ENCODE peak calls at places on chromosomes 7 and 10, in ten cellular contexts. Q, V, U, S, E, F, P, W, L and C are unnamed samples.

GRCh38 chr10:71339796-71340589 is 20.9 kb downstream of the SLC29A3 start:
- DNase-seq in Q (no peak), V (no peak), U (peak; percentile 92), S (peak; percentile 60), E (peak; percentile 70), F (peak; percentile 84), P (peak; percentile 54), W (no peak), L (peak; percentile 9), C (no peak)

GRCh38 chr7:103106336-103107070 is 31.6 kb downstream of the ARMC10 start:
- DNase-seq in Q (no peak), V (no peak), U (no peak), S (no peak), E (no peak), F (no peak), P (no peak), W (peak; percentile 86), L (no peak), C (peak; percentile 12)

GRCh38 chr7:77699056-77699455 is 2.8 kb downstream of the RSBN1L start:
- DNase-seq in Q (no peak), V (peak; percentile 54), U (no peak), S (no peak), E (no peak), F (no peak), P (no peak), W (no peak), L (peak; percentile 78), C (no peak)

GRCh38 chr10:17835688-17836087 is 26.5 kb downstream of the MRC1 start:
- DNase-seq in Q (no peak), V (no peak), U (peak; percentile 85), S (no peak), E (no peak), F (peak; percentile 90), P (no peak), W (peak; percentile 73), L (no peak), C (no peak)

GRCh38 chr10:91220954-91221696 is 662 bp downstream of the PCGF5 start:
- DNase-seq in Q (peak; percentile 56), V (no peak), U (peak; percentile 7), S (peak; percentile 53), E (peak; percentile 30), F (peak; percentile 29), P (peak; percentile 23), W (no peak), L (peak; percentile 54), C (peak; percentile 21)

GRCh38 chr10:47286116-47286505 is 13.9 kb upstream of the GDF10 start:
- DNase-seq in Q (no peak), V (no peak), U (no peak), S (no peak), E (no peak), F (no peak), P (no peak), W (peak; percentile 29), L (no peak), C (no peak)

GRCh38 chr10:7501157-7501556 is 90.3 kb upstream of the SFMBT2 start:
- DNase-seq in Q (no peak), V (no peak), U (no peak), S (no peak), E (no peak), F (no peak), P (no peak), W (no peak), L (no peak), C (no peak)

GRCh38 chr10:32983333-32983909 is 25.4 kb upstream of the ITGB1 start:
- DNase-seq in Q (no peak), V (no peak), U (peak; percentile 98), S (no peak), E (no peak), F (peak; percentile 97), P (no peak), W (peak; percentile 66), L (no peak), C (no peak)

GRCh38 chr10:9437131-9437530 is 1382.6 kb downstream of the GATA3 start:
- DNase-seq in Q (no peak), V (no peak), U (no peak), S (no peak), E (no peak), F (peak; percentile 43), P (no peak), W (peak; percentile 46), L (no peak), C (no peak)

GRCh38 chr7:18894155-18894554 is 223.3 kb downstream of the TWIST1 start:
- DNase-seq in Q (no peak), V (no peak), U (no peak), S (no peak), E (no peak), F (no peak), P (no peak), W (no peak), L (no peak), C (no peak)

GRCh38 chr10:97928897-97929296 is 79.3 kb downstream of the GOLGA7B start:
- DNase-seq in Q (no peak), V (no peak), U (no peak), S (no peak), E (no peak), F (no peak), P (no peak), W (no peak), L (no peak), C (no peak)

GRCh38 chr10:112226439-112227248 is 43.1 kb upstream of the GPAM start:
- DNase-seq in Q (no peak), V (no peak), U (no peak), S (no peak), E (no peak), F (no peak), P (no peak), W (no peak), L (no peak), C (no peak)

GRCh38 chr7:42685911-42686310 is 226.0 kb downstream of the C7orf25 start:
- DNase-seq in Q (no peak), V (no peak), U (no peak), S (no peak), E (no peak), F (no peak), P (no peak), W (peak; percentile 52), L (no peak), C (no peak)

GRCh38 chr7:97868788-97869187 is 3.4 kb downstream of the ASNS start:
- DNase-seq in Q (no peak), V (no peak), U (no peak), S (no peak), E (no peak), F (no peak), P (no peak), W (no peak), L (no peak), C (no peak)

GRCh38 chr7:97871659-97872024 is 566 bp downstream of the ASNS start:
- DNase-seq in Q (no peak), V (no peak), U (peak; percentile 6), S (no peak), E (no peak), F (peak; percentile 7), P (peak; percentile 42), W (no peak), L (no peak), C (peak; percentile 48)

GRCh38 chr7:97868314-97868713 is 3.9 kb downstream of the ASNS start:
- DNase-seq in Q (no peak), V (no peak), U (no peak), S (no peak), E (no peak), F (no peak), P (no peak), W (no peak), L (no peak), C (no peak)

GRCh38 chr7:97873606-97874005 is 1.4 kb upstream of the ASNS start:
- DNase-seq in Q (no peak), V (no peak), U (no peak), S (no peak), E (no peak), F (no peak), P (no peak), W (peak; percentile 57), L (no peak), C (no peak)

GRCh38 chr7:97872025-97872669 is at the start of gene ASNS:
- DNase-seq in Q (peak; percentile 93), V (peak; percentile 95), U (peak; percentile 91), S (peak; percentile 95), E (peak; percentile 95), F (peak; percentile 81), P (peak; percentile 90), W (peak; percentile 99), L (peak; percentile 95), C (peak; percentile 97)
- TF ChIP-seq CTCF in Q (no peak), V (no peak), U (no peak), S (no peak), E (no peak), F (peak; percentile 34), P (no peak), W (no peak), L (no peak), C (no peak)

GRCh38 chr7:112994666-112995065 is 92.0 kb downstream of the GPR85 start:
- DNase-seq in Q (no peak), V (no peak), U (no peak), S (no peak), E (no peak), F (no peak), P (no peak), W (no peak), L (no peak), C (no peak)
- H3K4me3 ChIP-seq in Q (no peak overlapping the region), V (no peak overlapping the region), U (no peak overlapping the region), S (no peak overlapping the region), E (no peak overlapping the region), F (no peak overlapping the region), P (no peak overlapping the region), W (no peak overlapping the region), L (no peak overlapping the region), C (no peak overlapping the region)

DNA sequence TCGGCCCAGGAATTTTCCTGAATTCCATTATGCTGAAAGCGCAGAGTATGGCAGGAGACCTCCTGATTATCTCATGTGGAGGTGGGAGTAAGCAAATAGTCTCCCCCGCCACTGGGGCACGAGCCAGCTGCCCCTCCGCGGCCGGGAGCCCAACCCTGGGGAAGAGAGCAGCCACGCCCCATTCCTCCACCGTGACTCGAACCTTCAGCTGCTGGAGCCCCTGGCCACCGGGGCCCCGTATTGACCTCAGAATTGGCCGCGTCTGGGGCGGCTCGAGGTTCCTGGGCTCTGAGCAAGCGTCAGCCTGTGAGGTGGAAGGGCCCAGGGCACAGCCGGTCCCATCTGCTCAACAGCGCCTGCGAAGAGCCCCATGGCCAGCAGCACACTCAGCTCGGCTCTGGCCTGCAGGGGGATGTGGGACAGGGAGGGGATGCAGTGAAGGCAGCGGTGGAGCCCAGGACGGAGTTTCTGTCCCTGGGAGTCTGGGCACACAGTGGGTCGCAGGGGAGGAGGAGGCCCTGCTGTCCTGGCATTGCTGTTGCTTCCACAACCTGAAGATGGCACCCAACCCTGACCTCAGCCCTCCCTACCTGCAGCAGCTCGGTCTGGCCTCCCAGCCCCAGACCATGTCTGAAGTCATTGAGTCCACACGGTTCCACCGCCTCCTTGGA is 97.8 kb downstream of the CHST15 start:
- DNase-seq in Q (peak; percentile 69), V (peak; percentile 33), U (peak; percentile 76), S (peak; percentile 49), E (peak; percentile 46), F (peak; percentile 71), P (no peak), W (peak; percentile 94), L (peak; percentile 70), C (peak; percentile 74)
- TF ChIP-seq CTCF in Q (peak; percentile 54), V (peak; percentile 61), U (peak; percentile 64), S (peak; percentile 21), E (peak; percentile 27), F (peak; percentile 82), P (no peak), W (peak; percentile 77), L (peak; percentile 56), C (peak; percentile 89)

DNA sequence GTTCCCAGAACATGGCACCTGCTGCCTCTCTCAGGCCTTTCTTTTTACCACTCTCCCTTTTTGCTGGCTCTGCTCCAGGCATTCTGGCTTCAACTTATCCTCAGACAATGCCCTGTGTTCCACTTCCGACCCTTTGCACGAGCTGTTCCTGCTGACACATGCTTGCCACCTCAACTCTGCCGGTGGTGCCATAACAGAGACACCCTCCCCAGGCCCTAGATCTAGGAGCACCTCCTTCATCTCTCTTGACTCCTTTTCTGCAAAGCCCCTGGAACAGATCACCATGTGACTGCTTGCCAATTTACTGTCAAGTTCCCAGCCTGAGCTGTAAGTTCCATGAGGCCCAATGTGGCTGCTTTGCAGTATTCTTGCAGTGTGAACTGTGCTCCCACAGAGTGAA is 256.0 kb upstream of the MKI67 start:
- DNase-seq in Q (no peak), V (no peak), U (no peak), S (no peak), E (no peak), F (no peak), P (no peak), W (no peak), L (no peak), C (no peak)
- H3K4me3 ChIP-seq in Q (no peak overlapping the region), V (no peak overlapping the region), U (no peak overlapping the region), S (no peak overlapping the region), E (no peak overlapping the region), F (no peak overlapping the region), P (no peak overlapping the region), W (no peak overlapping the region), L (no peak overlapping the region), C (no peak overlapping the region)